ENCODE peak calls at places on chromosome 1, in four cellular contexts. M is fibroblast of lung, U is keratinocyte, J is PC-3. R is an unnamed sample.

GRCh38 chr1:116261227-116261626 is 111.8 kb upstream of the ATP1A1 start:
- DNase-seq in M (no peak), U (no peak), J (no peak), R (no peak)

GRCh38 chr1:239757711-239758110 is 334.0 kb upstream of the FMN2 start:
- DNase-seq in J (peak), U (no peak), M (peak), R (no peak)

GRCh38 chr1:40668769-40669525 is 3.5 kb upstream of the RIMS3 start:
- DNase-seq in J (peak), M (peak), U (no peak), R (no peak)

GRCh38 chr1:175968486-175969182 is 225.2 kb upstream of the TNR start:
- DNase-seq in U (no peak), J (no peak), M (peak), R (no peak)

GRCh38 chr1:246726255-246726679 is 2.1 kb downstream of the SCCPDH start:
- DNase-seq in M (no peak), J (no peak), U (no peak), R (no peak)

GRCh38 chr1:155504207-155504606 is 58.4 kb downstream of the ASH1L start:
- DNase-seq in M (peak), U (no peak), J (peak), R (no peak)

GRCh38 chr1:25834894-25835293 is 15.1 kb downstream of the MTFR1L start:
- DNase-seq in U (no peak), M (no peak), J (no peak), R (no peak)

GRCh38 chr1:3607703-3608065 is 3.6 kb downstream of the MEGF6 start:
- DNase-seq in J (no peak), U (no peak), M (no peak), R (no peak)

GRCh38 chr1:16606106-16606505 is 7.3 kb downstream of the NBPF1 start:
- DNase-seq in M (no peak), J (no peak), U (no peak), R (no peak)

DNA sequence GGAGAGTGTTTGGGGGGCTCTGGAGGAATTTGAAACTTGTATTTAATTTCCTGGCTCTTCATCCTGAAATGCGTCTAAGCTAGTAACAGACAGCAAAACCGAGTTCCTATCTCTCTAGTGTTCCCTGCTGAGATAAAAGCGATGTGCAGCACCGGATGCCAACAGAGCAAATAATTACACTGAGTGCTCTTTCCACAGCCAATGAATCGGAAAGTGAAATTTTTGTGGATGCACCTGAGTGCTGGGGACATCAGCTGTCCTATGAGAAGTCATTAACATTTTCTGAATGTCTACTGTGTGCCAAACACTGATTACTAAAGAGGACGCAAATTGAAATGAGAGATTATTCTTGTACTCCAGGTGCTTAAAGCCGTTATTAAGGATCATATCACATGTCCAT is 278.0 kb downstream of the RGS7 start:
- DNase-seq in J (no peak), M (no peak), U (no peak), R (no peak)
- TF ChIP-seq EZH2 in J (peak), M (no peak), U (no peak), R (peak)

DNA sequence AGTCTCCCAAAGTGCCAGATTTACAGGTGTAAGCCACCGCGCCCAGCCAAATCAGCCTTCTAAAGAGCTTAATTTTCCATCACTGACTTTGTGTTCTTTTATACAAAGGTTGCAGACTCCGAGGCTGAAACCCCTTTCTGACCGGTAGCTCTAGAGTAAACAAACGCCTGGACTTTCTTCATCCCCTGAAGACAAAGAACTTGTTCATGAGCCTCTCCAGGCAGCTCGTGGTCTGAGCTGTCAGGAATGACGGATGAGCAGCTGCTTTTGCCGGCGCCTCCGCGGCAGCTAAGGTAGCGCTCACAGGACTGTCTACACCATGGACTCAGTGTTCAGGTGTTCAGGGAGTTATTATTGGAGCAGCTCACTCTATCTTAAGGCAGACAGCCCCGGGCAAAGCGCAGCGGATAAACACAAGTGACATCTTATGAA is 128.5 kb upstream of the ERRFI1 start:
- DNase-seq in U (no peak), J (peak), M (peak), R (no peak)
- H3K9ac ChIP-seq in U (no peak), J (peak), M (no peak), R (no peak)

DNA sequence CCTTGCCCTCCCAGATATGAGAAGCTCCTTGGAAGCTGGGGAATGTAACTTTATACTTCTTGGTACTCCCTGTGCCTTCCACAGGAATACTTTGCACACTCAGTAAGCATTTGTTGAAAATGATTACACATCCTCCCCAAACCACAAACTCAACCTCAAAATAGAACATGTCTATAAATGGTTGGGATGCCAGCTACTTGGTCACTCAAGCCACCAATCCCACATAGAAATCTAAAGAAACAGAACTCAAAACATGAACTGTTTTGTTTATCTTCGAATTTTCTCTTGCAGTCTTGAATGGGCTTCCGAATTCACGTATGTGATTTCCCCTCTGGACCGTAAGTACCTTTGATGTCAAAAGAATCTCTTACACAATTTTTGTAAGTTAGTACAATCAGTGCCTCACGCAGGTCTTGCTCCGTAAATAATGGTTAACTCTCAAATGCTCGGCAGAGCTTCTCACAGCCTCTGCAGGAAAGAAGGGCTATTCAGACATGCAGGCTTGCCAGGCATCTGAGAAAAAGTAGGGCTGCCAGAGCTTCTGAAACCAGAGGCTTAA is 26.9 kb downstream of the SORT1 start:
- DNase-seq in J (peak), U (peak), M (peak), R (no peak)
- H3K27ac ChIP-seq in J (peak), U (no peak), M (peak), R (no peak)

GRCh38 chr1:47415728-47416318 is at the start of gene FOXE3:
- DNase-seq in M (no peak), J (no peak), U (no peak), R (no peak)
- TF ChIP-seq EZH2 in M (no peak), J (no peak), U (peak), R (no peak)

GRCh38 chr1:86396503-86396900 is 379 bp upstream of the ODF2L start:
- DNase-seq in U (no peak), M (no peak), J (no peak), R (no peak)
- H3K9ac ChIP-seq in U (peak), M (peak), J (peak), R (peak)

GRCh38 chr1:230573647-230574046 is 68.6 kb upstream of the COG2 start:
- DNase-seq in U (no peak), J (no peak), M (no peak), R (no peak)

GRCh38 chr1:230574502-230574901 is 67.8 kb upstream of the COG2 start:
- DNase-seq in U (no peak), J (no peak), M (no peak), R (no peak)

GRCh38 chr1:230569201-230569600 is 73.1 kb upstream of the COG2 start:
- DNase-seq in J (no peak), M (no peak), U (no peak), R (no peak)

GRCh38 chr1:230570724-230571390 is 71.4 kb upstream of the COG2 start:
- DNase-seq in J (no peak), U (no peak), M (no peak), R (no peak)

GRCh38 chr1:230572121-230573083 is 69.9 kb upstream of the COG2 start:
- DNase-seq in J (no peak), M (no peak), U (no peak), R (no peak)
- H3K27ac ChIP-seq in J (no peak), M (no peak), U (no peak), R (no peak)

DNA sequence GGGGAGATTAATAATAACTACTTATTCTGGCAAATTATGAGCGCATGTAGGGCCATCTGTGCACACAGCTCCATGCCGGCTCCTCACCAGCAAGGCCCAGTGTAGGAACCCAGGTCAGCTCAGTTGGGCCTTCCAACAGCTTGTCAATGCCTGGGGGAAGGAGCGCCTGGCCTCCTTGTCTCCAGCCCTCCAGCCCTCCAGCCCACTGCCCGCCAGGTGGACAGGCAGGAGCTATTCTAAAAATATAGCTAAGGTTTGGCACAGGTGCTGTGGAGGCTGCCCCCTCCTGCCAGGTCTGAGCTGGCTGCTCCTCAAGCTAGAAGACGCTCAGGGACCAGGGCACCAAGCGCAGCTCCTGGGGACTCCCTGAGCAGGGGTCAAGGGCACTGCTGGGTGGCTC is 85.7 kb downstream of the GRIK3 start:
- DNase-seq in J (no peak), M (no peak), U (no peak), R (no peak)
- TF ChIP-seq EZH2 in J (no peak), M (no peak), U (no peak), R (no peak)

GRCh38 chr1:45136984-45137383 is 69.4 kb downstream of the ZSWIM5 start:
- DNase-seq in J (no peak), M (no peak), U (no peak), R (no peak)

GRCh38 chr1:45146833-45147232 is 59.6 kb downstream of the ZSWIM5 start:
- DNase-seq in J (no peak), U (no peak), M (no peak), R (no peak)

GRCh38 chr1:45141247-45142003 is 65.0 kb downstream of the ZSWIM5 start:
- DNase-seq in J (no peak), M (no peak), U (no peak), R (no peak)
- H3K9ac ChIP-seq in J (no peak), M (no peak), U (no peak), R (no peak)

R was measured in SK-N-MC.